ENCODE peak calls at places on chromosomes 2 and 18, in nine cellular contexts. Q is NCI-H1105; K is MV-4-11; G is activated naive CD4-positive, alpha-beta T cell treated with Interleukin-2 at 50 U/mL for 16 hours; B is activated T-cell treated with anti-CD3 and anti-CD28 coated beads for 1 hour; I is Kasumi-1; O is substantia nigra; Z is ELF-1; F is NCI-H1092 treated with DMSO at 0.1 percent for 48 hours. E is an unnamed sample.

GRCh38 chr2:231530099-231531085 is at the start of gene NMUR1:
- DNase-seq in Q (no peak), K (peak; percentile 56), G (peak; percentile 77), B (peak; percentile 64), I (peak; percentile 8), O (no peak), Z (peak; percentile 78), F (no peak), E (peak; percentile 83)

GRCh38 chr2:173719471-173719870 is 245.7 kb downstream of the SP3 start:
- DNase-seq in Q (no peak), K (no peak), G (no peak), B (no peak), I (no peak), O (no peak), Z (peak; percentile 38), F (no peak), E (no peak)

GRCh38 chr2:68994864-68995263 is 18.1 kb upstream of the ANTXR1 start:
- DNase-seq in Q (no peak), K (no peak), G (no peak), B (no peak), I (no peak), O (no peak), Z (no peak), F (no peak), E (no peak)

GRCh38 chr2:43412121-43412753 is 183.6 kb downstream of the THADA start:
- DNase-seq in Q (no peak), K (no peak), G (no peak), B (no peak), I (no peak), O (no peak), Z (no peak), F (no peak), E (no peak)

GRCh38 chr18:2244641-2245040 is 326.7 kb downstream of the METTL4 start:
- DNase-seq in Q (no peak), K (no peak), G (no peak), B (no peak), I (no peak), O (no peak), Z (no peak), F (no peak), E (no peak)

GRCh38 chr2:157152362-157152761 is 105.1 kb upstream of the GALNT5 start:
- DNase-seq in Q (no peak), K (no peak), G (no peak), B (no peak), I (no peak), O (no peak), Z (no peak), F (no peak), E (no peak)

GRCh38 chr2:98175811-98176210 is 88.8 kb downstream of the VWA3B start:
- DNase-seq in Q (no peak), K (no peak), G (no peak), B (no peak), I (no peak), O (no peak), Z (peak; percentile 58), F (peak; percentile 18), E (peak; percentile 10)

GRCh38 chr2:111100765-111101162 is 19.9 kb upstream of the BCL2L11 start:
- DNase-seq in Q (no peak), K (peak; percentile 97), G (peak; percentile 20), B (no peak), I (no peak), O (no peak), Z (peak; percentile 6), F (no peak), E (peak; percentile 30)

GRCh38 chr2:104855174-104856085 is 1.5 kb downstream of the POU3F3 start:
- DNase-seq in Q (no peak), K (no peak), G (no peak), B (no peak), I (no peak), O (no peak), Z (no peak), F (no peak), E (no peak)

GRCh38 chr2:238238766-238239551 is 879 bp downstream of the HES6 start:
- DNase-seq in Q (peak; percentile 15), K (peak; percentile 37), G (peak; percentile 43), B (peak; percentile 23), I (no peak), O (no peak), Z (no peak), F (no peak), E (peak; percentile 34)

GRCh38 chr2:72150961-72151356 is 3.3 kb upstream of the CYP26B1 start:
- DNase-seq in Q (no peak), K (no peak), G (peak; percentile 1), B (no peak), I (no peak), O (no peak), Z (no peak), F (no peak), E (no peak)

GRCh38 chr18:41936471-41937134 is 18.4 kb upstream of the PIK3C3 start:
- DNase-seq in Q (no peak), K (peak; percentile 39), G (no peak), B (no peak), I (no peak), O (no peak), Z (no peak), F (no peak), E (no peak)

GRCh38 chr2:186852508-186852907 is 3.5 kb upstream of the ZSWIM2 start:
- DNase-seq in Q (peak; percentile 73), K (no peak), G (no peak), B (no peak), I (no peak), O (no peak), Z (no peak), F (peak; percentile 22), E (no peak)

GRCh38 chr18:73891572-73892421 is 255.8 kb downstream of the FBXO15 start:
- DNase-seq in Q (no peak), K (no peak), G (no peak), B (no peak), I (peak; percentile 8), O (no peak), Z (peak; percentile 76), F (no peak), E (no peak)

GRCh38 chr2:48435909-48436308 is 94.0 kb upstream of the STON1 start:
- DNase-seq in Q (no peak), K (no peak), G (no peak), B (no peak), I (no peak), O (no peak), Z (no peak), F (no peak), E (no peak)

GRCh38 chr18:43271593-43272432 is 5.5 kb downstream of the SYT4 start:
- DNase-seq in Q (peak; percentile 16), K (no peak), G (no peak), B (no peak), I (peak; percentile 64), O (no peak), Z (peak; percentile 14), F (peak; percentile 65), E (peak; percentile 14)

GRCh38 chr2:70049261-70049660 is 38.0 kb upstream of the PCBP1 start:
- DNase-seq in Q (no peak), K (no peak), G (no peak), B (no peak), I (no peak), O (no peak), Z (no peak), F (no peak), E (no peak)